ENCODE peak calls at places on chromosomes 13 and 19, in six cellular contexts. G is fibroblast of lung, F is NCI-H1048, D is DMS 273 treated with DMSO at 0.1 percent for 48 hours, L is ACHN, U is fibroblast of the conjunctiva. Y is an unnamed sample.

GRCh38 chr19:2288743-2289713 is 7.1 kb upstream of the PEAK3 start:
- DNase-seq in D (no peak), U (no peak), L (no peak), G (no peak), F (no peak), Y (no peak)

GRCh38 chr19:18856385-18857126 is 24.8 kb downstream of the UPF1 start:
- DNase-seq in F (no peak), G (no peak), L (peak), U (peak), D (no peak), Y (no peak)

GRCh38 chr19:32129141-32129540 is 216.3 kb upstream of the ZNF507 start:
- DNase-seq in G (no peak), L (no peak), F (no peak), D (no peak), U (no peak), Y (no peak)

GRCh38 chr19:46201413-46202310 is 27.9 kb upstream of the IGFL1 start:
- DNase-seq in L (no peak), F (no peak), U (no peak), G (no peak), D (no peak), Y (no peak)

GRCh38 chr19:18649371-18650047 is 12.7 kb downstream of the KLHL26 start:
- DNase-seq in L (no peak), F (no peak), U (no peak), G (peak), D (no peak), Y (no peak)

GRCh38 chr13:46339035-46339666 is 47.9 kb downstream of the RUBCNL start:
- DNase-seq in L (peak), G (peak), F (no peak), U (no peak), D (no peak), Y (no peak)

GRCh38 chr13:24244802-24245201 is 64.6 kb upstream of the C1QTNF9 start:
- DNase-seq in U (no peak), D (no peak), G (no peak), F (no peak), L (no peak), Y (no peak)

GRCh38 chr13:66837246-66837645 is 392.9 kb downstream of the PCDH9 start:
- DNase-seq in L (no peak), U (no peak), F (no peak), D (no peak), G (no peak), Y (no peak)

GRCh38 chr13:49791753-49792549 is 531 bp downstream of the KPNA3 start:
- DNase-seq in G (peak), D (no peak), U (peak), L (peak), F (no peak), Y (no peak)

GRCh38 chr19:2636897-2637683 is 65.4 kb downstream of the GNG7 start:
- DNase-seq in L (peak), D (no peak), F (no peak), G (peak), U (peak), Y (no peak)

GRCh38 chr13:95360464-95361097 is 59.3 kb upstream of the ABCC4 start:
- DNase-seq in F (no peak), G (peak), U (no peak), D (no peak), L (no peak), Y (no peak)

GRCh38 chr19:54029930-54030490 is 33.7 kb downstream of the VSTM1 start:
- DNase-seq in D (no peak), F (peak), G (peak), L (peak), U (peak), Y (peak)

GRCh38 chr19:3977242-3978143 is 6.6 kb upstream of the DAPK3 start:
- DNase-seq in D (no peak), G (no peak), L (no peak), U (no peak), F (no peak), Y (no peak)

GRCh38 chr13:28630864-28631263 is 28.1 kb upstream of the POMP start:
- DNase-seq in G (no peak), L (no peak), D (no peak), U (no peak), F (no peak), Y (no peak)

Y was measured in iPS DF 19.7.